ENCODE peak calls at places on chromosome 10, in nine cellular contexts. One of them, this sample, is unnamed.
A peak's percentile ranks its signal among the peaks of the same experiment; 100 is the strongest.

GRCh38 chr10:74924251-74924954 is 98.0 kb downstream of the KAT6B start:
- DNase-seq in PC-3: peak; percentile 100
- DNase-seq in endothelial cell: no peak
- DNase-seq in WTC11: no peak
- DNase-seq in fibroblast of pulmonary artery: peak; percentile 93
- DNase-seq in dorsolateral prefrontal cortex: no peak
- DNase-seq in nephron progenitor cell: no peak
- DNase-seq in retinal pigment epithelial cell: peak; percentile 94
- DNase-seq in neural crest cell: no peak
- DNase-seq in this sample: no peak

GRCh38 chr10:10657139-10657760 is 360.4 kb upstream of the CELF2 start:
- DNase-seq in PC-3: no peak
- DNase-seq in endothelial cell: no peak
- DNase-seq in WTC11: no peak
- DNase-seq in fibroblast of pulmonary artery: no peak
- DNase-seq in dorsolateral prefrontal cortex: no peak
- DNase-seq in nephron progenitor cell: no peak
- DNase-seq in retinal pigment epithelial cell: no peak
- DNase-seq in neural crest cell: no peak
- DNase-seq in this sample: no peak

GRCh38 chr10:70007116-70007820 is 45.4 kb upstream of the MACROH2A2 start:
- DNase-seq in PC-3: no peak
- DNase-seq in endothelial cell: no peak
- DNase-seq in WTC11: no peak
- DNase-seq in fibroblast of pulmonary artery: peak; percentile 44
- DNase-seq in dorsolateral prefrontal cortex: no peak
- DNase-seq in nephron progenitor cell: no peak
- DNase-seq in retinal pigment epithelial cell: no peak
- DNase-seq in neural crest cell: no peak
- DNase-seq in this sample: no peak

GRCh38 chr10:44389556-44389955 is 4.7 kb upstream of the CXCL12 start:
- DNase-seq in PC-3: no peak
- DNase-seq in endothelial cell: no peak
- DNase-seq in WTC11: no peak
- DNase-seq in fibroblast of pulmonary artery: no peak
- DNase-seq in dorsolateral prefrontal cortex: no peak
- DNase-seq in nephron progenitor cell: no peak
- DNase-seq in retinal pigment epithelial cell: no peak
- DNase-seq in neural crest cell: no peak
- DNase-seq in this sample: no peak

GRCh38 chr10:93288679-93289634 is 193.2 kb downstream of the MYOF start:
- DNase-seq in PC-3: peak; percentile 92
- DNase-seq in endothelial cell: peak; percentile 76
- DNase-seq in WTC11: peak; percentile 89
- DNase-seq in fibroblast of pulmonary artery: peak; percentile 91
- DNase-seq in dorsolateral prefrontal cortex: peak; percentile 61
- DNase-seq in nephron progenitor cell: peak; percentile 84
- DNase-seq in retinal pigment epithelial cell: peak; percentile 91
- DNase-seq in neural crest cell: peak; percentile 72
- DNase-seq in this sample: peak; percentile 50

GRCh38 chr10:102324061-102324460 is 71.4 kb upstream of the NFKB2 start:
- DNase-seq in PC-3: no peak
- DNase-seq in endothelial cell: no peak
- DNase-seq in WTC11: no peak
- DNase-seq in fibroblast of pulmonary artery: peak; percentile 32
- DNase-seq in dorsolateral prefrontal cortex: no peak
- DNase-seq in nephron progenitor cell: no peak
- DNase-seq in retinal pigment epithelial cell: no peak
- DNase-seq in neural crest cell: no peak
- DNase-seq in this sample: no peak

GRCh38 chr10:110569736-110570135 is 2.2 kb downstream of the SMC3 start:
- DNase-seq in PC-3: no peak
- DNase-seq in endothelial cell: no peak
- DNase-seq in WTC11: no peak
- DNase-seq in fibroblast of pulmonary artery: no peak
- DNase-seq in dorsolateral prefrontal cortex: no peak
- DNase-seq in nephron progenitor cell: no peak
- DNase-seq in retinal pigment epithelial cell: no peak
- DNase-seq in neural crest cell: no peak
- DNase-seq in this sample: no peak

GRCh38 chr10:96632974-96633373 is 46.2 kb upstream of the TM9SF3 start:
- DNase-seq in PC-3: no peak
- DNase-seq in endothelial cell: no peak
- DNase-seq in WTC11: no peak
- DNase-seq in fibroblast of pulmonary artery: no peak
- DNase-seq in dorsolateral prefrontal cortex: no peak
- DNase-seq in nephron progenitor cell: no peak
- DNase-seq in retinal pigment epithelial cell: no peak
- DNase-seq in neural crest cell: no peak
- DNase-seq in this sample: no peak

GRCh38 chr10:95693331-95693667 is 428 bp downstream of the TCTN3 start:
- DNase-seq in PC-3: no peak
- DNase-seq in endothelial cell: no peak
- DNase-seq in WTC11: no peak
- DNase-seq in fibroblast of pulmonary artery: no peak
- DNase-seq in dorsolateral prefrontal cortex: no peak
- DNase-seq in nephron progenitor cell: no peak
- DNase-seq in retinal pigment epithelial cell: no peak
- DNase-seq in neural crest cell: no peak
- DNase-seq in this sample: no peak

GRCh38 chr10:67794909-67795460 is 43.0 kb downstream of the DNAJC12 start:
- DNase-seq in PC-3: no peak
- DNase-seq in endothelial cell: no peak
- DNase-seq in WTC11: no peak
- DNase-seq in fibroblast of pulmonary artery: no peak
- DNase-seq in dorsolateral prefrontal cortex: no peak
- DNase-seq in nephron progenitor cell: no peak
- DNase-seq in retinal pigment epithelial cell: peak; percentile 64
- DNase-seq in neural crest cell: no peak
- DNase-seq in this sample: no peak

GRCh38 chr10:126902157-126902556 is 3.1 kb upstream of the DOCK1 start:
- DNase-seq in PC-3: peak; percentile 80
- DNase-seq in endothelial cell: no peak
- DNase-seq in WTC11: no peak
- DNase-seq in fibroblast of pulmonary artery: peak; percentile 63
- DNase-seq in dorsolateral prefrontal cortex: no peak
- DNase-seq in nephron progenitor cell: no peak
- DNase-seq in retinal pigment epithelial cell: peak; percentile 61
- DNase-seq in neural crest cell: no peak
- DNase-seq in this sample: no peak

GRCh38 chr10:71344916-71345557 is 26.0 kb downstream of the SLC29A3 start:
- DNase-seq in PC-3: no peak
- DNase-seq in endothelial cell: no peak
- DNase-seq in WTC11: no peak
- DNase-seq in fibroblast of pulmonary artery: no peak
- DNase-seq in dorsolateral prefrontal cortex: no peak
- DNase-seq in nephron progenitor cell: no peak
- DNase-seq in retinal pigment epithelial cell: no peak
- DNase-seq in neural crest cell: no peak
- DNase-seq in this sample: no peak
- TF ChIP-seq CTCF in PC-3: no peak
- TF ChIP-seq CTCF in endothelial cell: no peak
- TF ChIP-seq CTCF in WTC11: no peak
- TF ChIP-seq CTCF in fibroblast of pulmonary artery: no peak
- TF ChIP-seq CTCF in dorsolateral prefrontal cortex: no peak
- TF ChIP-seq CTCF in nephron progenitor cell: no peak
- TF ChIP-seq CTCF in retinal pigment epithelial cell: no peak
- TF ChIP-seq CTCF in neural crest cell: no peak
- TF ChIP-seq CTCF in this sample: no peak

GRCh38 chr10:51892965-51893658 is 193.7 kb upstream of the CSTF2T start:
- DNase-seq in PC-3: peak; percentile 85
- DNase-seq in endothelial cell: peak; percentile 12
- DNase-seq in WTC11: peak; percentile 36
- DNase-seq in fibroblast of pulmonary artery: peak; percentile 31
- DNase-seq in dorsolateral prefrontal cortex: no peak
- DNase-seq in nephron progenitor cell: peak; percentile 5
- DNase-seq in retinal pigment epithelial cell: no peak
- DNase-seq in neural crest cell: peak; percentile 4
- DNase-seq in this sample: no peak
- TF ChIP-seq CTCF in PC-3: peak; percentile 98
- TF ChIP-seq CTCF in endothelial cell: peak; percentile 39
- TF ChIP-seq CTCF in WTC11: no peak
- TF ChIP-seq CTCF in fibroblast of pulmonary artery: peak; percentile 30
- TF ChIP-seq CTCF in dorsolateral prefrontal cortex: no peak
- TF ChIP-seq CTCF in nephron progenitor cell: no peak
- TF ChIP-seq CTCF in retinal pigment epithelial cell: peak; percentile 48
- TF ChIP-seq CTCF in neural crest cell: peak; percentile 48
- TF ChIP-seq CTCF in this sample: peak; percentile 32

GRCh38 chr10:105068497-105068896 is 427.4 kb downstream of the SORCS3 start:
- DNase-seq in PC-3: peak; percentile 1
- DNase-seq in endothelial cell: no peak
- DNase-seq in WTC11: no peak
- DNase-seq in fibroblast of pulmonary artery: no peak
- DNase-seq in dorsolateral prefrontal cortex: no peak
- DNase-seq in nephron progenitor cell: no peak
- DNase-seq in retinal pigment epithelial cell: no peak
- DNase-seq in neural crest cell: no peak
- DNase-seq in this sample: no peak

GRCh38 chr10:105062881-105063280 is 421.8 kb downstream of the SORCS3 start:
- DNase-seq in PC-3: no peak
- DNase-seq in endothelial cell: no peak
- DNase-seq in WTC11: no peak
- DNase-seq in fibroblast of pulmonary artery: no peak
- DNase-seq in dorsolateral prefrontal cortex: no peak
- DNase-seq in nephron progenitor cell: no peak
- DNase-seq in retinal pigment epithelial cell: no peak
- DNase-seq in neural crest cell: no peak
- DNase-seq in this sample: no peak

GRCh38 chr10:105063796-105064195 is 422.7 kb downstream of the SORCS3 start:
- DNase-seq in PC-3: peak; percentile 7
- DNase-seq in endothelial cell: peak; percentile 68
- DNase-seq in WTC11: peak; percentile 72
- DNase-seq in fibroblast of pulmonary artery: peak; percentile 1
- DNase-seq in dorsolateral prefrontal cortex: peak; percentile 41
- DNase-seq in nephron progenitor cell: peak; percentile 53
- DNase-seq in retinal pigment epithelial cell: no peak
- DNase-seq in neural crest cell: peak; percentile 33
- DNase-seq in this sample: peak; percentile 19
- TF ChIP-seq CTCF in PC-3: peak; percentile 51
- TF ChIP-seq CTCF in endothelial cell: peak; percentile 41
- TF ChIP-seq CTCF in WTC11: peak; percentile 74
- TF ChIP-seq CTCF in fibroblast of pulmonary artery: no peak
- TF ChIP-seq CTCF in dorsolateral prefrontal cortex: peak; percentile 34
- TF ChIP-seq CTCF in nephron progenitor cell: peak; percentile 83
- TF ChIP-seq CTCF in retinal pigment epithelial cell: peak; percentile 96
- TF ChIP-seq CTCF in neural crest cell: peak; percentile 77
- TF ChIP-seq CTCF in this sample: peak; percentile 40

GRCh38 chr10:35781643-35782035 is 139.5 kb upstream of the FZD8 start:
- DNase-seq in PC-3: peak; percentile 72
- DNase-seq in endothelial cell: peak; percentile 41
- DNase-seq in WTC11: peak; percentile 60
- DNase-seq in fibroblast of pulmonary artery: peak; percentile 8
- DNase-seq in dorsolateral prefrontal cortex: no peak
- DNase-seq in nephron progenitor cell: no peak
- DNase-seq in retinal pigment epithelial cell: no peak
- DNase-seq in neural crest cell: peak; percentile 16
- DNase-seq in this sample: peak; percentile 28
- TF ChIP-seq CTCF in PC-3: peak; percentile 72
- TF ChIP-seq CTCF in endothelial cell: peak; percentile 47
- TF ChIP-seq CTCF in WTC11: no peak
- TF ChIP-seq CTCF in fibroblast of pulmonary artery: peak; percentile 11
- TF ChIP-seq CTCF in dorsolateral prefrontal cortex: no peak
- TF ChIP-seq CTCF in nephron progenitor cell: peak; percentile 19
- TF ChIP-seq CTCF in retinal pigment epithelial cell: peak; percentile 50
- TF ChIP-seq CTCF in neural crest cell: peak; percentile 46
- TF ChIP-seq CTCF in this sample: peak; percentile 46